ENCODE peak calls at places on chromosomes 13 and 19, in four cellular contexts. U is ovary, H is Caco-2, K is PC-9. F is an unnamed sample.

GRCh38 chr13:114111577-114111976 is 20.8 kb downstream of the RASA3 start:
- DNase-seq in U (no peak), H (peak; percentile 21), K (no peak), F (no peak)

GRCh38 chr13:73341748-73342147 is 282.9 kb downstream of the KLF5 start:
- DNase-seq in K (peak; percentile 8), U (no peak), H (no peak), F (no peak)

GRCh38 chr13:66547685-66548084 is 682.5 kb downstream of the PCDH9 start:
- DNase-seq in H (no peak), K (no peak), U (no peak), F (no peak)

GRCh38 chr13:105611424-105611823 is 924.0 kb downstream of the EFNB2 start:
- DNase-seq in H (no peak), U (no peak), K (peak; percentile 37), F (no peak)

GRCh38 chr13:73421310-73421912 is 362.6 kb downstream of the KLF5 start:
- DNase-seq in H (no peak), K (peak; percentile 43), U (no peak), F (no peak)

GRCh38 chr13:59112375-59112774 is 1051.4 kb downstream of the DIAPH3 start:
- DNase-seq in K (no peak), U (no peak), H (no peak), F (peak; percentile 26)

GRCh38 chr13:87128006-87128405 is 543.2 kb upstream of the SLITRK5 start:
- DNase-seq in U (no peak), K (no peak), H (no peak), F (no peak)

GRCh38 chr19:3409346-3410064 is 43.1 kb downstream of the NFIC start:
- DNase-seq in H (no peak), U (no peak), K (no peak), F (no peak)

GRCh38 chr19:8558325-8558724 is 18.9 kb downstream of the MYO1F start:
- DNase-seq in K (no peak), U (no peak), H (no peak), F (no peak)

GRCh38 chr13:74907788-74908187 is 574.2 kb downstream of the TBC1D4 start:
- DNase-seq in K (no peak), U (no peak), H (no peak), F (peak; percentile 16)

GRCh38 chr13:66994097-66994496 is 236.0 kb downstream of the PCDH9 start:
- DNase-seq in K (no peak), U (no peak), H (peak; percentile 36), F (peak; percentile 88)

GRCh38 chr13:113489549-113490495 is 689 bp downstream of the DCUN1D2 start:
- DNase-seq in K (peak; percentile 4), U (peak; percentile 50), H (no peak), F (peak; percentile 22)

GRCh38 chr19:40433391-40434216 is 7.8 kb upstream of the SERTAD1 start:
- DNase-seq in H (peak; percentile 92), K (peak; percentile 96), U (peak; percentile 92), F (peak; percentile 90)

GRCh38 chr13:49731766-49732165 is 40.5 kb upstream of the EBPL start:
- DNase-seq in K (no peak), H (no peak), U (no peak), F (no peak)

GRCh38 chr19:50516859-50517703 is 3.4 kb upstream of the ASPDH start:
- DNase-seq in H (no peak), U (no peak), K (no peak), F (no peak)

GRCh38 chr19:33752945-33753344 is 43.7 kb upstream of the KCTD15 start:
- DNase-seq in K (no peak), H (no peak), U (no peak), F (no peak)

GRCh38 chr13:33079960-33080359 is 63.7 kb downstream of the KL start:
- DNase-seq in H (no peak), K (no peak), U (no peak), F (no peak)

GRCh38 chr13:20824762-20825161 is 51.0 kb upstream of the EEF1AKMT1 start:
- DNase-seq in K (no peak), U (no peak), H (no peak), F (no peak)

GRCh38 chr13:111388851-111389500 is 68.5 kb downstream of the TEX29 start:
- DNase-seq in H (no peak), K (no peak), U (no peak), F (no peak)

GRCh38 chr13:23549724-23550123 is 20.5 kb upstream of the TNFRSF19 start:
- DNase-seq in K (no peak), U (no peak), H (no peak), F (no peak)

GRCh38 chr13:20828540-20829364 is 55.0 kb upstream of the EEF1AKMT1 start:
- DNase-seq in U (no peak), K (peak; percentile 12), H (no peak), F (peak; percentile 62)

GRCh38 chr13:111278711-111279110 is 41.7 kb upstream of the TEX29 start:
- DNase-seq in K (no peak), H (no peak), U (no peak), F (no peak)

GRCh38 chr13:105346141-105346766 is 1189.2 kb downstream of the EFNB2 start:
- DNase-seq in K (peak; percentile 23), H (no peak), U (no peak), F (no peak)

GRCh38 chr13:111546921-111547675 is 226.7 kb downstream of the TEX29 start:
- DNase-seq in U (no peak), K (no peak), H (no peak), F (no peak)

GRCh38 chr19:34402074-34402600 is 2.1 kb upstream of the PDCD2L start:
- DNase-seq in H (no peak), K (no peak), U (no peak), F (peak; percentile 44)

GRCh38 chr13:109719962-109720646 is 66.3 kb downstream of the IRS2 start:
- DNase-seq in K (no peak), U (no peak), H (no peak), F (no peak)

GRCh38 chr19:17718988-17719711 is at the start of gene MAP1S:
- DNase-seq in H (peak; percentile 72), U (no peak), K (peak; percentile 58), F (peak; percentile 67)

GRCh38 chr19:29576761-29577661 is 29.1 kb upstream of the POP4 start:
- DNase-seq in U (no peak), H (no peak), K (no peak), F (no peak)

GRCh38 chr19:13640611-13641010 is 123.7 kb upstream of the MRI1 start:
- DNase-seq in H (no peak), U (no peak), K (no peak), F (no peak)

GRCh38 chr13:41075485-41075884 is 14.2 kb downstream of the WBP4 start:
- DNase-seq in U (no peak), H (no peak), K (no peak), F (no peak)

GRCh38 chr19:5173993-5174392 is 166.6 kb downstream of the PTPRS start:
- DNase-seq in U (no peak), K (no peak), H (no peak), F (no peak)

GRCh38 chr19:7292950-7293794 is 1.0 kb downstream of the INSR start:
- DNase-seq in K (no peak), U (peak; percentile 53), H (no peak), F (no peak)

GRCh38 chr19:16118489-16119033 is 6.9 kb downstream of the RAB8A start:
- DNase-seq in H (no peak), K (no peak), U (no peak), F (no peak)

GRCh38 chr13:39597828-39598227 is 5.2 kb downstream of the LHFPL6 start:
- DNase-seq in H (no peak), K (no peak), U (no peak), F (no peak)
- H3K4me3 ChIP-seq in H (no peak overlapping the region), K (no peak overlapping the region), U (no peak overlapping the region), F (no peak overlapping the region)

DNA sequence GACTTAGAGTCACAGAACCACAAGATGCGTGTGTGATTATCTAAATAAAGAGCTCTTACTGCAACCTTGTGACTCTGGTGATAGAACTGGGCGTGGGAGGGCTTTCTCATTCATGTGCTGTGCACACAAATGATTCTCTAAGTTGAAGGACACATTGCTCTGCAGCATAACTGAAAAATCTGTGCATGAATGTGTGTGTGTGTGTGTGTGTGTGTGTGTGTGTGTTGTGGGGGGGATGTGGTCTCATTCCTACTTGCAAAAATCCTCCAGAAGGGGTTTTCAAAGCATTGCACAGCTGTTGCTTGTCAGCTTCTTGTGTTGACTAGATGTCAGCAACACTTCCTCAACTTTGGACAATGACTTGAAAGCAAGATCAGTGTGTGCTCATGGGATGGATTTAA is 22.4 kb downstream of the LRCH1 start:
- DNase-seq in H (no peak), K (no peak), U (no peak), F (no peak)
- H3K27me3 ChIP-seq in H (no peaks in the 10 kb centered on the region), K (no peaks in the 10 kb centered on the region), U (no peaks in the 10 kb centered on the region), F (no peaks in the 10 kb centered on the region)

GRCh38 chr19:11154683-11155047 is 917 bp downstream of the SPC24 start:
- DNase-seq in U (no peak), K (no peak), H (no peak), F (no peak)
- H3K4me1 ChIP-seq in U (peaks cover 15% of the 10 kb centered on the region), K (peaks cover 40% of the 10 kb centered on the region), H (peaks cover 9% of the 10 kb centered on the region), F (peaks cover 5% of the 10 kb centered on the region)

DNA sequence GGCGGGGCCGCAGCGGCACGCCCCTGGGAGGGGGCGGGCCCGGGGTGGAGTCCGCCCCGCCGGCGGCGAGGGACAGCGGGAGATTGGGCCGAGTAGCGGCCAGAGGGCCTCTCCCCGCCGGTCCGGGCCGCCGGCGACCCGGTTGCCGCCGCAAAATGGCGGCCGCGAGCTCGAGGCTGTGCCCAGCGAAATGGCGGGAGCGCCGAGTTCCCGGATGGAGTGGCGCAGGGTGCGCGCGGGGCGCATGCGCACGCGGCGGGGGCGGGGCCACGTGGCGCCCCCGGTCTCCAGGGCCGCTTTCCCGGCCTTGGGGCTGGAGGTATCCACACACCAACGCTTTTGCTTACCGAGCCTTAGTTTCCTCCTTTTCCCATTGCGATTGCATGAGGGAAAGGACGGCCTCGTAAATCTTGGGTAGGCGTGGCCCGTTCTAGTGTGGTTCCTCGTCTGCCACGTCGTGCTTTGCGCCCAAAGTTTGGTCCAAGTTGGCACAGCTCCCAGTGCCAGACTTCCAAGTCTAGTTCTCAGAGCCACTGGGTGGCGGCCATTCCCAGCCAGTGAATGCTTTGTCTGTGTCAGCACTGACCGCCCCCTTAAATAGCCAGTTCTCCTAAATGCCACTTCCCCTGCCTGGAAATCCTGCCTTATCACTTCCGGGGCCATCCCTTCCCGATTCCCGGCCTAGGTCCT is 491 bp downstream of the CIRBP start:
- DNase-seq in H (peak; percentile 83), U (peak; percentile 90), K (peak; percentile 77), F (peak; percentile 67)
- H3K4me3 ChIP-seq in H (peak overlapping the region; percentile 82), U (peak overlapping the region; percentile 74), K (peak overlapping the region; percentile 67), F (peak overlapping the region; percentile 64)

DNA sequence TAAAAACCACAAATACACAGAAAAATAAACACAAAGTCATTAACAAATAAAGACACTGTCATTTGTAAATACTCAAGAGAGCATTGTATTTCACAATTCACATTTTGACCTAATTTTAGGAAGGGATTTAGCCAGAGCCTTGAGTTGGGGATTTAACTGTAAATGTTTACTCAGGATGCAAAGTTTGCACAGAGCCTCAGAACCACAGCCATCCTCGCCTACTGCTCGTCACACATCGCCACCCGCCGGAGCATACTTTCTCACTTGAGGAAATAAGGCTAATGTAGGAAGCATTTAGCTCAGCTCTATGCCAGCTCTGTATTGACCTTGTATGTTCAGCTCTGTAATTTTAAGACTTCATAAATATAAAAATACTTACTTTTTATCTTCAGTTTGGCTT is 442.7 kb downstream of the OXGR1 start:
- DNase-seq in U (no peak), K (no peak), H (no peak), F (no peak)
- H3K27me3 ChIP-seq in U (no peaks in the 10 kb centered on the region), K (no peaks in the 10 kb centered on the region), H (no peaks in the 10 kb centered on the region), F (no peaks in the 10 kb centered on the region)

GRCh38 chr13:28621439-28621838 is 37.5 kb upstream of the POMP start:
- DNase-seq in U (no peak), K (no peak), H (no peak), F (no peak)
- H3K4me1 ChIP-seq in U (no peaks in the 10 kb centered on the region), K (no peaks in the 10 kb centered on the region), H (peaks cover 6% of the 10 kb centered on the region), F (peaks cover 5% of the 10 kb centered on the region)